ENCODE peak calls at places on chromosome 20, in four cellular contexts. One of them, this sample, is unnamed.
A peak's percentile ranks its signal among the peaks of the same experiment; 100 is the strongest.

GRCh38 chr20:36399147-36399968 is 93.2 kb downstream of the DLGAP4 start:
- DNase-seq in WTC11: peak; percentile 96
- DNase-seq in K562: peak; percentile 79
- DNase-seq in HepG2: peak; percentile 88
- DNase-seq in this sample: peak; percentile 80

GRCh38 chr20:21503345-21503744 is 10.5 kb downstream of the NKX2-2 start:
- DNase-seq in HepG2: no peak
- DNase-seq in WTC11: no peak
- DNase-seq in K562: no peak
- DNase-seq in this sample: no peak

GRCh38 chr20:21554985-21555384 is 41.1 kb upstream of the NKX2-2 start:
- DNase-seq in WTC11: no peak
- DNase-seq in K562: no peak
- DNase-seq in HepG2: no peak
- DNase-seq in this sample: no peak

GRCh38 chr20:6665161-6665560 is 102.3 kb upstream of the BMP2 start:
- DNase-seq in WTC11: no peak
- DNase-seq in K562: no peak
- DNase-seq in HepG2: no peak
- DNase-seq in this sample: no peak

GRCh38 chr20:20614391-20614790 is 98.1 kb downstream of the RALGAPA2 start:
- DNase-seq in WTC11: no peak
- DNase-seq in HepG2: no peak
- DNase-seq in K562: no peak
- DNase-seq in this sample: no peak

GRCh38 chr20:38173237-38174156 is 8.4 kb upstream of the TGM2 start:
- DNase-seq in K562: peak; percentile 47
- DNase-seq in WTC11: no peak
- DNase-seq in HepG2: peak; percentile 85
- DNase-seq in this sample: no peak

GRCh38 chr20:45365444-45365970 is 2.6 kb downstream of the SYS1 start:
- DNase-seq in HepG2: no peak
- DNase-seq in WTC11: no peak
- DNase-seq in K562: no peak
- DNase-seq in this sample: no peak

GRCh38 chr20:33611106-33611505 is 51.0 kb upstream of the C20orf144 start:
- DNase-seq in WTC11: no peak
- DNase-seq in K562: no peak
- DNase-seq in HepG2: no peak
- DNase-seq in this sample: no peak

GRCh38 chr20:23349338-23350006 is 1.1 kb upstream of the NXT1 start:
- DNase-seq in K562: peak; percentile 19
- DNase-seq in HepG2: no peak
- DNase-seq in WTC11: no peak
- DNase-seq in this sample: peak; percentile 15

GRCh38 chr20:39855799-39856198 is 833.2 kb downstream of the MAFB start:
- DNase-seq in WTC11: no peak
- DNase-seq in HepG2: no peak
- DNase-seq in K562: no peak
- DNase-seq in this sample: no peak

GRCh38 chr20:14989891-14990290 is 652.5 kb upstream of the FLRT3 start:
- DNase-seq in HepG2: no peak
- DNase-seq in WTC11: no peak
- DNase-seq in K562: no peak
- DNase-seq in this sample: no peak

GRCh38 chr20:14984768-14985622 is 647.6 kb upstream of the FLRT3 start:
- DNase-seq in K562: no peak
- DNase-seq in HepG2: peak; percentile 100
- DNase-seq in WTC11: no peak
- DNase-seq in this sample: no peak

GRCh38 chr20:14984305-14984704 is 646.9 kb upstream of the FLRT3 start:
- DNase-seq in HepG2: no peak
- DNase-seq in WTC11: no peak
- DNase-seq in K562: no peak
- DNase-seq in this sample: no peak

GRCh38 chr20:14986656-14987055 is 649.2 kb upstream of the FLRT3 start:
- DNase-seq in WTC11: no peak
- DNase-seq in HepG2: no peak
- DNase-seq in K562: no peak
- DNase-seq in this sample: no peak

DNA sequence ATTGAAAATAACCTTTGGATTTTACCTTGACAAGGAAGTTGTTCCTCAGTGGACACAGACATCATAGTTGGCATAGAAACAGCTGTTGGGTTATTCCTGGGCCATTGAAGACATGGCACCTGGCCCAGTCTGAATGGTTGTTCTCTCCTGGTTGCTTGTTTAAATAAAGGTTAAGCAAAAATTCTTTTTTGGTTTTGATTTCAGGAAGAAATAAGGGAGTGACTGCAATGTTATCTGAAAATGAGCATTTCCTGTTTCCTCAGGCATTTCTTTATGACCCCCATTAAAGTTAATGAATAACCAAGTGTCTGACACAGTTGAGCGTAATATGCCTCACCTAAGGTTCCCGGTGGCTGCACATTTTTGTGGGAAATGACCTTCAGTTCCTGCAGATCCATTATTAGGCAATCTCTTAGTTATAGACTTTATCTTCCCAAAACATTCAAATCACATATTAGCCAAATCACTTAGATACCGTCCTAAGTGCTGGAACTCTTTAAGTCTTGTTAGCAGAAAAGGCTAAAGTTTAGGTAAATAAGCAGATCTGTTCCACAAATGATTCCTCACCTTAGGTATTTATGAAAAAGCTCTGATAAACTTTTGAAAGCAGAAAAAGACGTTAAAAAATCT is 648.7 kb upstream of the FLRT3 start:
- DNase-seq in K562: no peak
- DNase-seq in WTC11: no peak
- DNase-seq in HepG2: peak; percentile 99
- DNase-seq in this sample: no peak
- TF ChIP-seq ELF4 in K562: no peak
- TF ChIP-seq ELF4 in WTC11: no peak
- TF ChIP-seq ELF4 in HepG2: peak; percentile 72
- TF ChIP-seq ELF4 in this sample: no peak

GRCh38 chr20:46388945-46389344 is 17.5 kb downstream of the ELMO2 start:
- DNase-seq in K562: no peak
- DNase-seq in HepG2: no peak
- DNase-seq in WTC11: no peak
- DNase-seq in this sample: no peak

GRCh38 chr20:46393967-46394366 is 12.4 kb downstream of the ELMO2 start:
- DNase-seq in K562: no peak
- DNase-seq in WTC11: no peak
- DNase-seq in HepG2: no peak
- DNase-seq in this sample: no peak

DNA sequence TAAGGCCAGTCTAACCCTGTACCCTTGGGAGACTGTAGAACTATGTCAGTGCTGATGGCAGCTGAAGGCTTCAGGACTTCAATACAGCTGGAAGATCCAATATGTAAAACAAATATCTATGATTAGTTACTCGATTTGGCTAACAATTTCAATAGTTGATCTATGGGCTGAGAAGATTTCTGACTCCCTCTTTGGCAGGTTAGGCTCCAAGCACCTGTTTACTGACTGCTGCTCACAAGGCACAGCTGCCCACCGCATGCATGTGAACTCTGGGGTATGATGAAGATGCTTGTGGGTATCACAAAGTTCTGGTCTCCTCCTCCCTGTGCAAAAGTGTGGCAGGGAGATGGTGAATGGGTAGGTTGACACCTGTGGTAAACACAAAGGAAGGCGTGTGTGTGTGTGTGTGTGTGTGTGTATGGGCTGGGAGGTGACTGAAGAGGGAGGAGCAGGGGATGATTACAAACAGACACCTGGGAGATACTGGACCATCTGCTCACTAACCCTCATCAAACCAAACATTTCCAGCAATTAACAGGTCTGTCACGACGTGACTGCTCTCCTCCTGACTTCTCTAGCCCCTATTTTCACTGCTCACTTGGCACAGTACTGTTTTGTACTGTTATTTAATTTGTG is 18.1 kb downstream of the ELMO2 start:
- DNase-seq in WTC11: no peak
- DNase-seq in HepG2: no peak
- DNase-seq in K562: no peak
- DNase-seq in this sample: no peak
- TF ChIP-seq ELF4 in WTC11: no peak
- TF ChIP-seq ELF4 in HepG2: no peak
- TF ChIP-seq ELF4 in K562: no peak
- TF ChIP-seq ELF4 in this sample: no peak

DNA sequence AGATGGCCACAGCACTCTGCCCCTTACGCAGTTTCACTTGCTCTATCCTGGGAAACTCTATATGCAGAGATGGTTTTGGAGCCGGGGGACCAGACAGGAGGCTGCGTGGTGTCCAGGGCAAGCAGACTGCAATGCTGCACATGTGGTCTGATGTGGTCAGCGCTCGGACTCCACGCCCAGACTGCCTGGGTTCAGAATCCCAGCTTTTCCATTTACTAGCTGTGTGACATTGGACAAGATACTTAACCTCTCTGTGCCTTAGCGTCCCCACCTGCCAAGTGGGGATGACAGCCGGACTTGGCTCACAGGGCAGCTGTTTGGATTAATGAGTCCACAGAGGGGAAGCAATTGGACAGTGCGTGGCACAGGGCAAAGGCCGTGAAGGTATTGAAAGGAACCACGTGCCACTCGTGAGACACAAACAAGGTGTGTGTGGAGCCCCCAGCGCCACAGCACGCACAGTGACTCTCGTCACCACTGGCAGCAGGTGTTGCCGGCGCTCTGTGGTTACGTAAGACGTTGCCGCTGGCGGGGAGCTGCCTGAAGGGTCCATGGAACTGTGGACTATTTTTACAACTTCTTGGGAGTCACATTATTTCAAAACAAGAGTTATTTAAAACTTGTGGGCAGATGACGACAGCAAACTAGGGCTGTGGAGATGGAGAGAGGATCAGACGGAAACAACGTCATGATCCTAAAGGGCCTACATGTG is 201.4 kb downstream of the PREX1 start:
- DNase-seq in K562: no peak
- DNase-seq in HepG2: no peak
- DNase-seq in WTC11: no peak
- DNase-seq in this sample: no peak
- TF ChIP-seq ELF4 in K562: no peak
- TF ChIP-seq ELF4 in HepG2: no peak
- TF ChIP-seq ELF4 in WTC11: no peak
- TF ChIP-seq ELF4 in this sample: no peak

GRCh38 chr20:50246367-50247195 is 56.0 kb downstream of the CEBPB start:
- DNase-seq in WTC11: no peak
- DNase-seq in HepG2: no peak
- DNase-seq in K562: no peak
- DNase-seq in this sample: no peak
- TF ChIP-seq ELF4 in WTC11: no peak
- TF ChIP-seq ELF4 in HepG2: no peak
- TF ChIP-seq ELF4 in K562: no peak
- TF ChIP-seq ELF4 in this sample: no peak

GRCh38 chr20:1809611-1810510 is 85.3 kb upstream of the SIRPA start:
- DNase-seq in K562: no peak
- DNase-seq in WTC11: no peak
- DNase-seq in HepG2: no peak
- DNase-seq in this sample: no peak

GRCh38 chr20:1809121-1809520 is 86.1 kb upstream of the SIRPA start:
- DNase-seq in HepG2: peak; percentile 32
- DNase-seq in WTC11: no peak
- DNase-seq in K562: no peak
- DNase-seq in this sample: no peak

GRCh38 chr20:1811621-1812498 is 83.3 kb upstream of the SIRPA start:
- DNase-seq in HepG2: peak; percentile 99
- DNase-seq in K562: no peak
- DNase-seq in WTC11: no peak
- DNase-seq in this sample: no peak

GRCh38 chr20:1810572-1810925 is 84.7 kb upstream of the SIRPA start:
- DNase-seq in K562: no peak
- DNase-seq in HepG2: no peak
- DNase-seq in WTC11: no peak
- DNase-seq in this sample: no peak

GRCh38 chr20:1810926-1811620 is 84.1 kb upstream of the SIRPA start:
- DNase-seq in WTC11: no peak
- DNase-seq in HepG2: peak; percentile 61
- DNase-seq in K562: no peak
- DNase-seq in this sample: no peak
- TF ChIP-seq ELF4 in WTC11: no peak
- TF ChIP-seq ELF4 in HepG2: no peak
- TF ChIP-seq ELF4 in K562: no peak
- TF ChIP-seq ELF4 in this sample: no peak

GRCh38 chr20:49893242-49894072 is 21.9 kb downstream of the SPATA2 start:
- DNase-seq in WTC11: no peak
- DNase-seq in HepG2: no peak
- DNase-seq in K562: no peak
- DNase-seq in this sample: no peak
- TF ChIP-seq ELF4 in WTC11: no peak
- TF ChIP-seq ELF4 in HepG2: no peak
- TF ChIP-seq ELF4 in K562: no peak
- TF ChIP-seq ELF4 in this sample: no peak

GRCh38 chr20:63005240-63005861 is 1.4 kb downstream of the BHLHE23 start:
- DNase-seq in HepG2: no peak
- DNase-seq in K562: no peak
- DNase-seq in WTC11: no peak
- DNase-seq in this sample: no peak
- TF ChIP-seq ELF4 in HepG2: no peak
- TF ChIP-seq ELF4 in K562: no peak
- TF ChIP-seq ELF4 in WTC11: no peak
- TF ChIP-seq ELF4 in this sample: no peak

GRCh38 chr20:18749528-18749927 is 64.1 kb upstream of the SCP2D1 start:
- DNase-seq in HepG2: no peak
- DNase-seq in K562: no peak
- DNase-seq in WTC11: no peak
- DNase-seq in this sample: no peak

GRCh38 chr20:18750735-18751134 is 62.8 kb upstream of the SCP2D1 start:
- DNase-seq in K562: no peak
- DNase-seq in WTC11: no peak
- DNase-seq in HepG2: peak; percentile 42
- DNase-seq in this sample: no peak

GRCh38 chr20:18743665-18744440 is 69.7 kb upstream of the SCP2D1 start:
- DNase-seq in K562: no peak
- DNase-seq in WTC11: no peak
- DNase-seq in HepG2: no peak
- DNase-seq in this sample: no peak

GRCh38 chr20:18742841-18743240 is 70.7 kb upstream of the SCP2D1 start:
- DNase-seq in WTC11: no peak
- DNase-seq in HepG2: no peak
- DNase-seq in K562: no peak
- DNase-seq in this sample: no peak

GRCh38 chr20:18747090-18747489 is 66.5 kb upstream of the SCP2D1 start:
- DNase-seq in K562: no peak
- DNase-seq in HepG2: no peak
- DNase-seq in WTC11: no peak
- DNase-seq in this sample: no peak
- TF ChIP-seq ELF4 in K562: no peak
- TF ChIP-seq ELF4 in HepG2: no peak
- TF ChIP-seq ELF4 in WTC11: no peak
- TF ChIP-seq ELF4 in this sample: no peak

This sample was measured in HEK293T.